ENCODE peak calls at places on chromosomes 16 and 17, in ten cellular contexts. P is neural progenitor cell, V is tibial nerve, R is cardiac muscle cell, N is astrocyte, L is mucosa of descending colon, O is breast epithelium, S is PC-9, C is A549, Y is Peyer's patch. I is an unnamed sample.

GRCh38 chr17:2949469-2950044 is 113.8 kb downstream of the OR1D5 start:
- DNase-seq in P (no peak), V (no peak), R (peak; percentile 59), N (peak; percentile 54), L (peak; percentile 69), O (peak; percentile 48), S (peak; percentile 54), C (peak; percentile 87), Y (peak; percentile 83), I (peak; percentile 74)

GRCh38 chr17:81821603-81822311 is 11.3 kb downstream of the MCRIP1 start:
- DNase-seq in P (no peak), V (peak; percentile 41), R (peak; percentile 58), N (no peak), L (peak; percentile 98), O (peak; percentile 88), S (no peak), C (peak; percentile 93), Y (peak; percentile 92), I (peak; percentile 65)

GRCh38 chr16:69064164-69064563 is 41.3 kb upstream of the HAS3 start:
- DNase-seq in P (no peak), V (no peak), R (no peak), N (no peak), L (no peak), O (no peak), S (peak; percentile 92), C (no peak), Y (no peak), I (no peak)

GRCh38 chr16:13992322-13992721 is 72.4 kb downstream of the ERCC4 start:
- DNase-seq in P (no peak), V (no peak), R (no peak), N (no peak), L (no peak), O (no peak), S (no peak), C (no peak), Y (no peak), I (no peak)

GRCh38 chr16:183005-183404 is 2.7 kb downstream of the HBQ1 start:
- DNase-seq in P (no peak), V (no peak), R (no peak), N (no peak), L (no peak), O (no peak), S (no peak), C (no peak), Y (no peak), I (no peak)

GRCh38 chr16:73616186-73616585 is 568.3 kb upstream of the ZFHX3 start:
- DNase-seq in P (peak; percentile 43), V (no peak), R (no peak), N (no peak), L (no peak), O (no peak), S (no peak), C (no peak), Y (no peak), I (no peak)

GRCh38 chr17:5467416-5467815 is 1.4 kb downstream of the DHX33 start:
- DNase-seq in P (peak; percentile 11), V (no peak), R (peak; percentile 12), N (no peak), L (no peak), O (no peak), S (no peak), C (no peak), Y (no peak), I (no peak)

GRCh38 chr17:41689497-41690299 is 1.0 kb downstream of the EIF1 start:
- DNase-seq in P (peak; percentile 72), V (peak; percentile 74), R (peak; percentile 79), N (no peak), L (no peak), O (no peak), S (peak; percentile 40), C (no peak), Y (peak; percentile 57), I (peak; percentile 59)

GRCh38 chr16:64830653-64831052 is 291.2 kb downstream of the CDH11 start:
- DNase-seq in P (no peak), V (no peak), R (no peak), N (peak; percentile 27), L (no peak), O (no peak), S (no peak), C (no peak), Y (no peak), I (peak; percentile 84)

GRCh38 chr16:53078765-53079484 is 24.1 kb downstream of the CHD9 start:
- DNase-seq in P (no peak), V (no peak), R (no peak), N (no peak), L (no peak), O (no peak), S (no peak), C (no peak), Y (no peak), I (no peak)

GRCh38 chr16:16150117-16150877 is 73.0 kb downstream of the ABCC6 start:
- DNase-seq in P (no peak), V (no peak), R (peak; percentile 95), N (peak; percentile 52), L (peak; percentile 45), O (no peak), S (no peak), C (no peak), Y (no peak), I (peak; percentile 95)

GRCh38 chr17:76276461-76277299 is 11.5 kb downstream of the UBALD2 start:
- DNase-seq in P (no peak), V (no peak), R (no peak), N (no peak), L (no peak), O (no peak), S (peak; percentile 86), C (no peak), Y (no peak), I (peak; percentile 26)

GRCh38 chr17:42760652-42761581 is at the start of gene RAMP2:
- DNase-seq in P (peak; percentile 75), V (no peak), R (peak; percentile 44), N (no peak), L (peak; percentile 46), O (no peak), S (no peak), C (peak; percentile 41), Y (no peak), I (no peak)

GRCh38 chr17:43367588-43368242 is 31.1 kb upstream of the ARL4D start:
- DNase-seq in P (peak; percentile 64), V (no peak), R (peak; percentile 94), N (peak; percentile 94), L (no peak), O (no peak), S (peak; percentile 97), C (peak; percentile 90), Y (no peak), I (peak; percentile 94)

GRCh38 chr16:54783980-54784379 is 146.7 kb upstream of the IRX5 start:
- DNase-seq in P (no peak), V (no peak), R (no peak), N (no peak), L (no peak), O (no peak), S (no peak), C (no peak), Y (no peak), I (no peak)

GRCh38 chr17:74923538-74924249 is 379 bp upstream of the OTOP2 start:
- DNase-seq in P (peak; percentile 76), V (peak; percentile 48), R (peak; percentile 53), N (no peak), L (peak; percentile 84), O (peak; percentile 66), S (no peak), C (peak; percentile 92), Y (peak; percentile 86), I (peak; percentile 28)

GRCh38 chr17:33291248-33292183 is 1.6 kb downstream of the ASIC2 start:
- DNase-seq in P (peak; percentile 77), V (no peak), R (peak; percentile 24), N (peak; percentile 63), L (peak; percentile 67), O (no peak), S (no peak), C (peak; percentile 26), Y (peak; percentile 60), I (peak; percentile 75)

GRCh38 chr17:19457046-19457445 is 46.0 kb downstream of the RNF112 start:
- DNase-seq in P (no peak), V (no peak), R (no peak), N (no peak), L (no peak), O (no peak), S (no peak), C (no peak), Y (no peak), I (no peak)

GRCh38 chr16:82047374-82047773 is 12.3 kb downstream of the HSD17B2 start:
- DNase-seq in P (no peak), V (no peak), R (no peak), N (no peak), L (no peak), O (no peak), S (no peak), C (no peak), Y (no peak), I (no peak)
- H3K4me1 ChIP-seq in P (peaks cover 38% of the 10 kb centered on the region), V (no peaks in the 10 kb centered on the region), R (no peaks in the 10 kb centered on the region), N (peaks cover 13% of the 10 kb centered on the region), L (peaks cover 19% of the 10 kb centered on the region), O (peaks cover 5% of the 10 kb centered on the region), S (no peaks in the 10 kb centered on the region), C (no peaks in the 10 kb centered on the region), Y (no peaks in the 10 kb centered on the region), I (peaks cover 11% of the 10 kb centered on the region)

GRCh38 chr17:80471922-80472321 is 4.5 kb downstream of the NPTX1 start:
- DNase-seq in P (no peak), V (no peak), R (no peak), N (no peak), L (no peak), O (no peak), S (no peak), C (no peak), Y (no peak), I (no peak)
- TF ChIP-seq CTCF in P (no peak), V (no peak), R (no peak), N (no peak), L (no peak), O (no peak), S (no peak), C (no peak), Y (no peak), I (no peak)

DNA sequence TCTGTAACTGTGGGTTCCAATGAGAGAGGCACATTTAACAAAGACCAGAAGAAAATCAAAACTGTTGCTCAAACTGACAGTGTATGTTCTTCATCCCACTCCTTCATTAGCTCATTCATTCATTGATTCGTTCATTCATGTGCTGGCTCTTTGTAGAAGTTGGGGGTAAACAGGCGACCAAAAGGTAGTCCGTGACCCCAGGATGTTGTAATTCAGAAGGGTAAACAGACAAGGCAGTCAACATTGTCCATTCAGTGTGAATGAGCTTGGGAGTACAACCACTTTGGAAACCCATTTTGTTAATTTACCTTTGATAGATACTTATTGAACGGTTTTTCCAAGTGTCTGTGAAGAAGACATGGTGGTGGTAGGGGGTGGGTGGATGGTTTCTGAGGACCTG is 26.1 kb downstream of the CDH13 start:
- DNase-seq in P (no peak), V (no peak), R (no peak), N (no peak), L (no peak), O (no peak), S (no peak), C (no peak), Y (no peak), I (no peak)
- H3K4me1 ChIP-seq in P (no peaks in the 10 kb centered on the region), V (peaks cover 10% of the 10 kb centered on the region), R (peaks cover 24% of the 10 kb centered on the region), N (peaks cover 42% of the 10 kb centered on the region), L (peaks cover 9% of the 10 kb centered on the region), O (peaks cover 8% of the 10 kb centered on the region), S (no peaks in the 10 kb centered on the region), C (peaks cover 20% of the 10 kb centered on the region), Y (no peaks in the 10 kb centered on the region), I (peaks cover 31% of the 10 kb centered on the region)

DNA sequence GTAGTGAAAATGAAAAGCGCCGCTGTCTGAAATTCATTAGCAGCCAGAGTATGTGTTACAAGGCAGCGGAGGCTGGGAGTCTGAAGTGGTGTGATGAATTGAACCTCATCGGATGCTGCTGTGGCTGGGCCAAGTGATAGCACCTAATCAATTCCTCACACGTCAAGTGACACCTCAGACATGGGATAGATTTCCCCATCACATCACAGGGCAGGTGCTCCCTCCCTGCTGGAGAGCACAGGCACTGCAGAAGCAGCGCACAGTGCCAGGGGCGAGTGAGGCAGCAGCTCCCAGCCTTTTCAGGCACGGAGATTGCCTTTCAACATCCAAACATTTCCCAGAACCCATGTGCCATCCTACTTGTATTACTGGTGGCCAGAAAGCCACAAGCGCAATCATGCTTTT is 32.2 kb downstream of the DRC3 start:
- DNase-seq in P (peak; percentile 42), V (no peak), R (no peak), N (no peak), L (no peak), O (no peak), S (no peak), C (peak; percentile 80), Y (no peak), I (no peak)
- TF ChIP-seq CTCF in P (peak; percentile 43), V (no peak), R (peak; percentile 34), N (peak; percentile 33), L (no peak), O (no peak), S (peak; percentile 31), C (no peak), Y (no peak), I (no peak)

I was measured in fibroblast of lung.